ENCODE peak calls at places on chromosomes 4 and X, in five cellular contexts. One of them, this sample, is unnamed.

GRCh38 chr4:183364025-183364424 is 41.8 kb upstream of the CLDN24 start:
- DNase-seq in K562: no peak
- DNase-seq in H1: no peak
- DNase-seq in GM12878: no peak
- DNase-seq in HepG2: no peak
- DNase-seq in this sample: no peak

GRCh38 chrX:69314436-69315348 is 149.4 kb upstream of the PJA1 start:
- DNase-seq in K562: no peak
- DNase-seq in H1: no peak
- DNase-seq in GM12878: no peak
- DNase-seq in HepG2: no peak
- DNase-seq in this sample: no peak

GRCh38 chrX:10199212-10199611 is 42.4 kb downstream of the CLCN4 start:
- DNase-seq in K562: no peak
- DNase-seq in H1: no peak
- DNase-seq in GM12878: no peak
- DNase-seq in HepG2: no peak
- DNase-seq in this sample: no peak

GRCh38 chr4:153997506-153997905 is 208.6 kb upstream of the SFRP2 start:
- DNase-seq in K562: no peak
- DNase-seq in H1: no peak
- DNase-seq in GM12878: no peak
- DNase-seq in HepG2: no peak
- DNase-seq in this sample: no peak

GRCh38 chr4:185599844-185600243 is 64.5 kb upstream of the PDLIM3 start:
- DNase-seq in K562: no peak
- DNase-seq in H1: no peak
- DNase-seq in GM12878: no peak
- DNase-seq in HepG2: no peak
- DNase-seq in this sample: no peak

GRCh38 chr4:76426272-76426671 is 5.3 kb upstream of the CCDC158 start:
- DNase-seq in K562: no peak
- DNase-seq in H1: no peak
- DNase-seq in GM12878: no peak
- DNase-seq in HepG2: no peak
- DNase-seq in this sample: no peak

GRCh38 chrX:148755111-148755510 is 254.7 kb downstream of the AFF2 start:
- DNase-seq in K562: no peak
- DNase-seq in H1: no peak
- DNase-seq in GM12878: no peak
- DNase-seq in HepG2: no peak
- DNase-seq in this sample: no peak

GRCh38 chr4:79211490-79211889 is 114.4 kb downstream of the NAA11 start:
- DNase-seq in K562: no peak
- DNase-seq in H1: no peak
- DNase-seq in GM12878: no peak
- DNase-seq in HepG2: no peak
- DNase-seq in this sample: no peak

GRCh38 chr4:74327751-74328150 is 19.5 kb downstream of the EPGN start:
- DNase-seq in K562: no peak
- DNase-seq in H1: no peak
- DNase-seq in GM12878: no peak
- DNase-seq in HepG2: no peak
- DNase-seq in this sample: no peak

GRCh38 chr4:125382995-125383394 is 68.2 kb downstream of the FAT4 start:
- DNase-seq in K562: no peak
- DNase-seq in H1: no peak
- DNase-seq in GM12878: no peak
- DNase-seq in HepG2: no peak
- DNase-seq in this sample: no peak

GRCh38 chrX:121146059-121146628 is 98.7 kb downstream of the GLUD2 start:
- DNase-seq in K562: peak; percentile 13
- DNase-seq in H1: no peak
- DNase-seq in GM12878: no peak
- DNase-seq in HepG2: no peak
- DNase-seq in this sample: no peak

GRCh38 chrX:74231625-74232024 is 72.4 kb upstream of the ZCCHC13 start:
- DNase-seq in K562: no peak
- DNase-seq in H1: no peak
- DNase-seq in GM12878: no peak
- DNase-seq in HepG2: no peak
- DNase-seq in this sample: no peak

GRCh38 chrX:9845574-9845948 is 59.3 kb downstream of the SHROOM2 start:
- DNase-seq in K562: no peak
- DNase-seq in H1: no peak
- DNase-seq in GM12878: no peak
- DNase-seq in HepG2: peak; percentile 80
- DNase-seq in this sample: no peak

GRCh38 chr4:118760493-118760892 is 75.3 kb downstream of the METTL14 start:
- DNase-seq in K562: no peak
- DNase-seq in H1: no peak
- DNase-seq in GM12878: peak; percentile 25
- DNase-seq in HepG2: no peak
- DNase-seq in this sample: no peak
- H3K9ac ChIP-seq in K562: no peak overlapping the region
- H3K9ac ChIP-seq in H1: no peak overlapping the region
- H3K9ac ChIP-seq in GM12878: no peak overlapping the region
- H3K9ac ChIP-seq in HepG2: no peak overlapping the region
- H3K9ac ChIP-seq in this sample: no peak overlapping the region

GRCh38 chr4:109231331-109231730 is 71.1 kb downstream of the COL25A1 start:
- DNase-seq in K562: no peak
- DNase-seq in H1: no peak
- DNase-seq in GM12878: no peak
- DNase-seq in HepG2: no peak
- DNase-seq in this sample: no peak
- TF ChIP-seq ATF3 in K562: no peak
- TF ChIP-seq ATF3 in H1: no peak
- TF ChIP-seq ATF3 in GM12878: no peak
- TF ChIP-seq ATF3 in HepG2: no peak
- TF ChIP-seq ATF3 in this sample: no peak

GRCh38 chrX:72621619-72622485 is 49.2 kb upstream of the HDAC8 start:
- DNase-seq in K562: no peak
- DNase-seq in H1: no peak
- DNase-seq in GM12878: peak; percentile 24
- DNase-seq in HepG2: no peak
- DNase-seq in this sample: peak; percentile 16
- H3K9ac ChIP-seq in K562: no peak overlapping the region
- H3K9ac ChIP-seq in H1: no peak overlapping the region
- H3K9ac ChIP-seq in GM12878: no peak overlapping the region
- H3K9ac ChIP-seq in HepG2: no peak overlapping the region
- H3K9ac ChIP-seq in this sample: peak overlapping the region; percentile 48

DNA sequence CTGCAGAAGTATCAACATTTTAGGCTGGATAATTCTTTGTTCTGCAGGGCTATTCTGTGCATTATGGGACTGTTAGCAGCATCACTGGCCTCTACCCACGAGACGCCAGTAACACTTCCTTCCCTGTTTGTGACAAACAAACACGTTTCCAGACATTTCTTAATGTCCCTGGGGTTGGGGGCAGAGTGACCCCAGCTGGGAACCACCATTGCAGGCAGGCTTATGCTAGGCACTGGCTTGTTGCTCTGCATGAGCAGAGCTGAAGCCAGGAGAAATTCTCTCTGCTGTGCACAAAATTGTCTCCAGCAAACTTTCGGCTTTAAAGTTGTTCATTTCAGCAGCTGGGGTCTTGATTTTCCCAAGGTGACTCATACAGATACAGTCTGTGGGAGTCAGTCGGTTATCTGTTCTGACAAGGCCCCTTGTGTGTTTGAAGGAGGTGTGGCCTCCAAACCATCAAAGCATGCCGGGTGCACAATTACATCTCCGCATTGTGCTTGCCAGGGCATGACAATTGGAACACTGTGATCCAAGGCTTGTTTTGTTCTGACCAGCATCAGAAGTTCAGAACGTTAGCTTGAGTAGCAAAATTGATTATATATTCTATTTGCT is 156.4 kb upstream of the BOD1L1 start:
- DNase-seq in K562: no peak
- DNase-seq in H1: no peak
- DNase-seq in GM12878: peak; percentile 13
- DNase-seq in HepG2: peak; percentile 57
- DNase-seq in this sample: no peak
- TF ChIP-seq ATF3 in K562: no peak
- TF ChIP-seq ATF3 in H1: no peak
- TF ChIP-seq ATF3 in GM12878: no peak
- TF ChIP-seq ATF3 in HepG2: no peak
- TF ChIP-seq ATF3 in this sample: no peak

GRCh38 chrX:75273483-75273882 is 402 bp upstream of the UPRT start:
- DNase-seq in K562: peak; percentile 23
- DNase-seq in H1: no peak
- DNase-seq in GM12878: no peak
- DNase-seq in HepG2: no peak
- DNase-seq in this sample: no peak
- H3K9ac ChIP-seq in K562: no peak overlapping the region
- H3K9ac ChIP-seq in H1: no peak overlapping the region
- H3K9ac ChIP-seq in GM12878: no peak overlapping the region
- H3K9ac ChIP-seq in HepG2: peak overlapping the region; percentile 82
- H3K9ac ChIP-seq in this sample: peak overlapping the region; percentile 66

DNA sequence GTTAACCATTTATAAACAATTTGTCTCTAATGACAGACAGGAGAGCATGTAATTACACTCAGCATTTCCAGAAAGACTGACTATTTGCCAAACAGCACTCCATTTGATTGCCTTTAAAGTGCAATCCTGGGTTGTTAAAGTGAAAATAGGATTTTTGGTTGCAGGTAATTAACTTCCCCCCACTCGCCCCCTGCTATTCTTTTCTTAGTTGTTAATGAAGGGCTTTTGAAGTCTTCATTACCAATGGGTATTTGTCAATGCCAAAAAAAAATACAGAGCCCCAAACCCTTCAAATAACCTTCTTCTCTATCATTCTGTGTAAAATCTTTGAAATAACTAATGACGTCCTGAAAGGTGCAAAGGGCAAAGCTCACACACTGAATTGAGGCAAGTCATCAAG is 825.6 kb downstream of the STPG2 start:
- DNase-seq in K562: no peak
- DNase-seq in H1: no peak
- DNase-seq in GM12878: no peak
- DNase-seq in HepG2: no peak
- DNase-seq in this sample: no peak
- TF ChIP-seq ATF3 in K562: no peak
- TF ChIP-seq ATF3 in H1: no peak
- TF ChIP-seq ATF3 in GM12878: no peak
- TF ChIP-seq ATF3 in HepG2: no peak
- TF ChIP-seq ATF3 in this sample: no peak

GRCh38 chr4:1291996-1292702 is 2.5 kb downstream of the MAEA start:
- DNase-seq in K562: no peak
- DNase-seq in H1: no peak
- DNase-seq in GM12878: no peak
- DNase-seq in HepG2: no peak
- DNase-seq in this sample: no peak

GRCh38 chr4:1294891-1295290 is 5.2 kb downstream of the MAEA start:
- DNase-seq in K562: no peak
- DNase-seq in H1: no peak
- DNase-seq in GM12878: no peak
- DNase-seq in HepG2: no peak
- DNase-seq in this sample: no peak

GRCh38 chr4:1293981-1294380 is 4.3 kb downstream of the MAEA start:
- DNase-seq in K562: no peak
- DNase-seq in H1: no peak
- DNase-seq in GM12878: no peak
- DNase-seq in HepG2: no peak
- DNase-seq in this sample: no peak

GRCh38 chr4:1294424-1294823 is 4.7 kb downstream of the MAEA start:
- DNase-seq in K562: no peak
- DNase-seq in H1: no peak
- DNase-seq in GM12878: no peak
- DNase-seq in HepG2: no peak
- DNase-seq in this sample: no peak

DNA sequence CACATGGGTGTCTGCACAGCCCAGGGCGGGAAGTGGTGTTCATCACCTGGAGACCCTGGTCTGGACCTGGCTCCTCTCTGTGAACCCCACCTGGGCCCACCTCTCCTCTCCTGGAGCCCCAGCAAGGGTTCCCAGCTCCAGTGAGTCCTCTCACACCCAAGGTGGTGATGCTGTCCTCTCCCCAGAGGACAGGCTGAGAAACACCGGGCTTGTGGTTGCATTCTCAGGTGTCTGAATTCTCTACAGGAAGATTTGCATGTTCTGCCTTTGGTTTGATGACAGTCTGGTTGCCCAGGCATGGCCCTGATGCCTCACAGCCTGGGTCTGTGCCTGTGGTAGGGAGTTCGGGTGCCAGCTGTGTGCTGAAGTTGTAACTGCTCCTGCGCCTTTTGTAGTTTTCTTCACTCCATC is 3.8 kb downstream of the MAEA start:
- DNase-seq in K562: no peak
- DNase-seq in H1: no peak
- DNase-seq in GM12878: peak; percentile 20
- DNase-seq in HepG2: no peak
- DNase-seq in this sample: no peak
- H3K9ac ChIP-seq in K562: no peak overlapping the region
- H3K9ac ChIP-seq in H1: no peak overlapping the region
- H3K9ac ChIP-seq in GM12878: peak overlapping the region; percentile 4
- H3K9ac ChIP-seq in HepG2: peak overlapping the region; percentile 25
- H3K9ac ChIP-seq in this sample: no peak overlapping the region